ENCODE peak calls at places on chromosomes 5 and 9, in ten cellular contexts. P is stomach, I is GM12878, M is GM23338, C is HL-60, W is transverse colon, Y is breast epithelium, H is SK-N-SH, U is HCT116, E is esophagus muscularis mucosa. J is an unnamed sample.

GRCh38 chr9:95193067-95193466 is 124.4 kb downstream of the FANCC start:
- DNase-seq in P (no peak), I (no peak), M (peak), C (no peak), W (no peak), Y (no peak), H (no peak), U (peak), E (no peak), J (no peak)

GRCh38 chr5:56814361-56814962 is 887 bp upstream of the MAP3K1 start:
- DNase-seq in P (peak), I (no peak), M (peak), C (no peak), W (peak), Y (no peak), H (peak), U (no peak), E (no peak), J (peak)

GRCh38 chr5:59773286-59773685 is 120.2 kb downstream of the PDE4D start:
- DNase-seq in P (no peak), I (no peak), M (no peak), C (no peak), W (no peak), Y (no peak), H (no peak), U (no peak), E (no peak), J (no peak)

GRCh38 chr5:33649801-33650482 is 209.2 kb downstream of the TARS1 start:
- DNase-seq in P (no peak), I (no peak), M (no peak), C (no peak), W (no peak), Y (no peak), H (no peak), U (no peak), E (no peak), J (no peak)

GRCh38 chr5:25119654-25120053 is 474.9 kb upstream of the CDH10 start:
- DNase-seq in P (no peak), I (no peak), M (peak), C (no peak), W (no peak), Y (no peak), H (peak), U (no peak), E (no peak), J (no peak)

GRCh38 chr9:121153642-121154041 is 48.0 kb downstream of the RAB14 start:
- DNase-seq in P (no peak), I (no peak), M (no peak), C (no peak), W (no peak), Y (no peak), H (no peak), U (no peak), E (no peak), J (no peak)

GRCh38 chr9:22446950-22447606 is 454 bp downstream of the DMRTA1 start:
- DNase-seq in P (peak), I (no peak), M (peak), C (peak), W (peak), Y (no peak), H (peak), U (no peak), E (no peak), J (peak)

GRCh38 chr5:33806736-33807442 is 84.9 kb downstream of the ADAMTS12 start:
- DNase-seq in P (no peak), I (no peak), M (no peak), C (no peak), W (no peak), Y (no peak), H (no peak), U (no peak), E (peak), J (no peak)

GRCh38 chr5:173454381-173454763 is 126.2 kb upstream of the STC2 start:
- DNase-seq in P (no peak), I (no peak), M (no peak), C (no peak), W (no peak), Y (no peak), H (no peak), U (no peak), E (no peak), J (no peak)

GRCh38 chr5:155794801-155795200 is 532.2 kb upstream of the SGCD start:
- DNase-seq in P (no peak), I (no peak), M (peak), C (no peak), W (no peak), Y (no peak), H (no peak), U (peak), E (no peak), J (no peak)

GRCh38 chr9:21023861-21024260 is 7.6 kb downstream of the HACD4 start:
- DNase-seq in P (no peak), I (no peak), M (no peak), C (peak), W (no peak), Y (no peak), H (no peak), U (no peak), E (no peak), J (no peak)

GRCh38 chr9:69131682-69132081 is 42.4 kb upstream of the TJP2 start:
- DNase-seq in P (no peak), I (no peak), M (no peak), C (no peak), W (no peak), Y (no peak), H (no peak), U (no peak), E (no peak), J (no peak)

GRCh38 chr5:108567429-108567828 is 180.3 kb upstream of the FER start:
- DNase-seq in P (no peak), I (no peak), M (no peak), C (no peak), W (no peak), Y (no peak), H (no peak), U (no peak), E (no peak), J (no peak)

GRCh38 chr5:158451203-158451982 is 592.4 kb upstream of the CLINT1 start:
- DNase-seq in P (no peak), I (no peak), M (no peak), C (no peak), W (peak), Y (no peak), H (peak), U (no peak), E (no peak), J (no peak)

GRCh38 chr9:98481676-98482075 is 226.2 kb upstream of the TBC1D2 start:
- DNase-seq in P (no peak), I (no peak), M (no peak), C (no peak), W (no peak), Y (no peak), H (no peak), U (no peak), E (no peak), J (no peak)

GRCh38 chr5:133850811-133851210 is 117.6 kb downstream of the C5orf15 start:
- DNase-seq in P (no peak), I (no peak), M (no peak), C (no peak), W (no peak), Y (no peak), H (no peak), U (no peak), E (no peak), J (no peak)

GRCh38 chr5:160894-161540 is 30.3 kb upstream of the LRRC14B start:
- DNase-seq in P (peak), I (no peak), M (no peak), C (no peak), W (no peak), Y (peak), H (no peak), U (no peak), E (no peak), J (peak)

GRCh38 chr5:153267506-153267905 is 223.0 kb upstream of the GRIA1 start:
- DNase-seq in P (no peak), I (no peak), M (no peak), C (no peak), W (no peak), Y (no peak), H (no peak), U (no peak), E (no peak), J (no peak)
- H3K27ac ChIP-seq in P (no peak), I (no peak), M (no peak), C (no peak), W (no peak), Y (no peak), H (no peak), U (no peak), E (no peak), J (no peak)

GRCh38 chr5:42360061-42360460 is 63.2 kb upstream of the GHR start:
- DNase-seq in P (no peak), I (no peak), M (no peak), C (no peak), W (no peak), Y (no peak), H (no peak), U (no peak), E (no peak), J (no peak)
- TF ChIP-seq POLR2AphosphoS5 in P (no peak), I (no peak), M (no peak), C (no peak), W (no peak), Y (no peak), H (no peak), U (no peak), E (no peak), J (no peak)

GRCh38 chr5:157213527-157214243 is 33.0 kb downstream of the ITK start:
- DNase-seq in P (no peak), I (no peak), M (no peak), C (no peak), W (no peak), Y (no peak), H (no peak), U (no peak), E (no peak), J (no peak)

GRCh38 chr5:157215826-157216167 is 35.2 kb downstream of the ITK start:
- DNase-seq in P (no peak), I (no peak), M (no peak), C (no peak), W (no peak), Y (no peak), H (no peak), U (no peak), E (no peak), J (no peak)

GRCh38 chr5:157214399-157214798 is 33.8 kb downstream of the ITK start:
- DNase-seq in P (no peak), I (no peak), M (no peak), C (no peak), W (no peak), Y (no peak), H (no peak), U (no peak), E (no peak), J (no peak)

GRCh38 chr5:157216395-157217142 is 35.9 kb downstream of the ITK start:
- DNase-seq in P (no peak), I (no peak), M (no peak), C (no peak), W (no peak), Y (no peak), H (no peak), U (no peak), E (no peak), J (no peak)

DNA sequence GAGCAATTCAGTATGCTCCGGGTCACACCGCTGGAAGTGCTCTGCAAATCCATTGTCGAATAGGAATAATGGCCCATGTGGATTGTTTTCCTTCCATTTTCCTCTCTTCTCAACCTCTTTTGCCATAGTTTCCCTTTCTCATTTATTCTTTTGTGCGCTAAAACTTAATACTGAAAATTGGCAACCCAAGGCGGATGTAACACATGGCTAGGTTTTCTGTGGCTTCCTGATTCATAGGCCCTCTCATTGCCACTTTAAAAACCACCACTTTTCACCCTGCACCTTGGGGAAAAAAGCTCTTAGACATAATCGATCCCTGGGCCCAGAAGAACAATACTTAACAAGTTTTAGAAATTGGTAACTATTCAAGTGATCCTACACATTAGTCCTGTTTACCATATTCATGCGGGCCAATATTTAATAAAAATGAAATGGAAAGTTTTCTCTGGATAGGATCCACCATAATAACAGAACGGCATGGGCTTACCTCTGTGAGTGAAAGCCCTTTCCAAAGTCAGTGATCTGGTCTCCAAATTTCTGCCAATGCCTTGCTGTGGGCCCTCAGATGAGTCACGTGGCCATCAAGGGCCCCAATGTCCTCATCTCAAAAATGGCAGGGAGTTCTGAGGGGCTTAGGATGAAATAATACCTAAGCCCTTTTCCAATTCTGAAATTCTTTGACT is 34.6 kb downstream of the ITK start:
- DNase-seq in P (no peak), I (peak), M (no peak), C (no peak), W (no peak), Y (no peak), H (no peak), U (no peak), E (no peak), J (no peak)
- H3K4me3 ChIP-seq in P (no peak), I (peak), M (no peak), C (no peak), W (no peak), Y (no peak), H (no peak), U (no peak), E (no peak), J (no peak)

GRCh38 chr5:149808264-149808982 is 78.3 kb downstream of the PPARGC1B start:
- DNase-seq in P (no peak), I (no peak), M (no peak), C (no peak), W (no peak), Y (no peak), H (no peak), U (no peak), E (no peak), J (peak)

GRCh38 chr5:149807614-149808013 is 77.5 kb downstream of the PPARGC1B start:
- DNase-seq in P (no peak), I (no peak), M (no peak), C (no peak), W (no peak), Y (no peak), H (no peak), U (no peak), E (no peak), J (peak)

GRCh38 chr5:149809919-149810691 is 80.0 kb downstream of the PPARGC1B start:
- DNase-seq in P (no peak), I (no peak), M (no peak), C (no peak), W (no peak), Y (no peak), H (no peak), U (no peak), E (no peak), J (peak)

GRCh38 chr5:149811453-149811852 is 81.3 kb downstream of the PPARGC1B start:
- DNase-seq in P (no peak), I (no peak), M (no peak), C (no peak), W (no peak), Y (no peak), H (no peak), U (no peak), E (no peak), J (peak)

DNA sequence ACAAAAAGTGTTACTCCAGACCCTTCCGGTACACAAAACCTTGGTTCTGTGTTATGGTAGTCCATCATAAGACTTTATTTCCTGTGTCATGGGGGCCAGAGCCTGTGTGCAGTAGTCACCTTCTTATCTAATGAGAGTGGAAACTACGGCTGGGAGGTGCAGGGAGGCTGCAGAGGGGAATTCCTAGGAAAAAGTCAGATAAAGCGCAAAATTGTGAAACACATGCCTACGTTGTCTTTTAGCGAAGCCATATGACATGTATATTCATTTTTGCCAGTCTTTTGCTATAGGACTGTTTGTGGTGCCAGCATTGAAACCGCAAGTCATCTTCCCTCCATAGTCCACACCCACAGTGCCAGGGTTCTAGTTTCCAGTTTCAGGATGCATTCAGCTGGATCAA is 80.7 kb downstream of the PPARGC1B start:
- DNase-seq in P (no peak), I (peak), M (no peak), C (no peak), W (no peak), Y (no peak), H (no peak), U (no peak), E (no peak), J (peak)
- H3K27ac ChIP-seq in P (no peak), I (peak), M (no peak), C (no peak), W (no peak), Y (no peak), H (no peak), U (no peak), E (no peak), J (no peak)

GRCh38 chr5:177494356-177495195 is 2.8 kb downstream of the PDLIM7 start:
- DNase-seq in P (peak), I (no peak), M (peak), C (peak), W (peak), Y (no peak), H (peak), U (peak), E (no peak), J (peak)

GRCh38 chr5:177497011-177497296 is 450 bp downstream of the PDLIM7 start:
- DNase-seq in P (no peak), I (no peak), M (no peak), C (no peak), W (no peak), Y (no peak), H (no peak), U (no peak), E (no peak), J (no peak)

GRCh38 chr5:177495243-177496060 is 2.0 kb downstream of the PDLIM7 start:
- DNase-seq in P (peak), I (no peak), M (peak), C (peak), W (peak), Y (no peak), H (peak), U (no peak), E (no peak), J (peak)

GRCh38 chr5:177497297-177498012 is at the start of gene PDLIM7:
- DNase-seq in P (peak), I (peak), M (peak), C (peak), W (peak), Y (peak), H (peak), U (peak), E (peak), J (peak)

DNA sequence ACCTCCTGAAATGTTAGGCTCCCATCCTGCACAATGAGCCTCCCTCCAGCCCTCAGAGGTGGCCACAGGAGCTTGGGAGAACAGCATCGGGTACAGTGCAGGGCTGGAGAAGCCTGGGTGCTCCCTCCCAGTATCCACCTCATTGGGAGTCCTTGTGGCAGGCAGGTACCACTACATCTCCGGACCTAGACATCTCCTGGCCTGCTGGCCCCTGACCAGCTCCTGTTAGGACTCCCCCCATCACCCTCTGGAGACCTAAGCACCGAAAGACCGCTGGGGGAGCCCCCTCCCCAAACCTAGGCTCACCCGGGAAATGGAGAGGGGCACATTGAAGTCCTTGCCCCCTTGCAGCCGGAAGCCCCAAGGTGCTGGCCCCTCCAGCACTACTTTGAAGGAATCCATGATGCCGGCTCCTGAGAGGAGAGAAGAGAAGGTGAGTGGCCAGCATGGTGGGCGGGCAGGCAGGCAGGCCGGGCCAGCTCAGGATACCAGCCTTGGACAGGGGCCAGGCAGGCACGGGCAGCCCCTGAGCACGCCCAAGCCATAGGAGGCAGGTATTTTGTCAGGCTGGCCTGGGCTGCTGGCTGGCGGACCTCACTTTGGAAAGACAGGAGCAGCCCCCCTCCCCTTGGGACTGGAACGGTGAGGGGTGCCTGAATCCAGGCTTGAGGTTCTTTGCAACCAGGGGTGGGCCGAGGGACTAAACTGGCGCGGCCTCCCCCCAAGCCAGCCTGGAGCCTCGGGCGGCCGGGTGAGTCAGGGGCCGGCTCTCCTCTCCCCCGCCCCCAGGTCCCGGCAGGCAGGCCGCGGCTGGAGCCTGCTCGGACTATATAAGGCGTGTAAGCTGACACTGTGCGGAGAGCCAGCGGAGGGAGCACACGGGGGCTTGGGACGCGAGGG is 1.0 kb downstream of the PDLIM7 start:
- DNase-seq in P (peak), I (no peak), M (peak), C (no peak), W (peak), Y (no peak), H (peak), U (peak), E (no peak), J (peak)
- TF ChIP-seq POLR2AphosphoS5 in P (peak), I (no peak), M (peak), C (no peak), W (peak), Y (no peak), H (peak), U (peak), E (peak), J (no peak)

GRCh38 chr9:135409286-135410200 is 70.0 kb upstream of the PPP1R26 start:
- DNase-seq in P (no peak), I (no peak), M (no peak), C (no peak), W (no peak), Y (no peak), H (no peak), U (no peak), E (no peak), J (no peak)
- H3K4me3 ChIP-seq in P (no peak), I (no peak), M (no peak), C (no peak), W (no peak), Y (no peak), H (no peak), U (no peak), E (no peak), J (no peak)

DNA sequence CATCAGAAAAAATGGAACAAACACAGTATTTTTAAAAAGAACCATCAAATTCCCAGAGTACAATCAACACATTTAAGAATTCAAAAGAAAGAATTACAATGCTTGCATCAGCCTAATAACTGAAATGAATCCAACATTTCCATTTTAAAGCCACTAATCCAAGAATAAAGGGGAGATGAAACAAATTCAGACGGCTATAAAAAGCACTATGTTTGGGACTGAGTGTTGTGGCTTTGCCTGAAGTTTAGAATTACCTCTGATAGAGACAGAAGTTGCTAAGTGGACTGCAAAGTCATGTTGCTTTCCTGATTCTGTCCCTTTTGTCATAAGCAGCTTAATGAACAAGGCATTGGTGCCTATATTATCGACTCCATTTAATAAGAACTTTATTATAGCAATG is 135.4 kb upstream of the RGMB start:
- DNase-seq in P (no peak), I (no peak), M (no peak), C (no peak), W (no peak), Y (no peak), H (no peak), U (no peak), E (no peak), J (no peak)
- H3K27ac ChIP-seq in P (no peak), I (no peak), M (no peak), C (no peak), W (no peak), Y (no peak), H (no peak), U (no peak), E (no peak), J (no peak)

J was measured in spleen.